ENCODE peak calls at places on chromosome 1, in ten cellular contexts. E is NCI-H1105 treated with DMSO at 0.1 percent for 48 hours; Q is H9; X is naive thymus-derived CD4-positive, alpha-beta T cell; C is psoas muscle; Y is fibroblast of lung; O is ACHN; S is NCI-H1436; R is uterus; W is germinal center. T is an unnamed sample.

GRCh38 chr1:234708700-234709395 is 98.9 kb upstream of the IRF2BP2 start:
- DNase-seq in W (no peak), Y (no peak), Q (no peak), E (no peak), R (no peak), O (no peak), X (no peak), C (no peak), S (no peak), T (no peak)

GRCh38 chr1:76881726-76882125 is 14.4 kb downstream of the ST6GALNAC5 start:
- DNase-seq in W (no peak), C (no peak), O (no peak), X (no peak), E (no peak), R (no peak), Y (no peak), S (no peak), Q (no peak), T (no peak)

GRCh38 chr1:72018562-72018961 is 263.8 kb downstream of the NEGR1 start:
- DNase-seq in Y (no peak), W (no peak), C (no peak), R (no peak), E (no peak), X (no peak), O (no peak), S (no peak), Q (no peak), T (no peak)

GRCh38 chr1:9736241-9736640 is 84.7 kb downstream of the PIK3CD start:
- DNase-seq in X (no peak), W (no peak), E (no peak), S (no peak), C (peak; percentile 21), Y (no peak), O (no peak), Q (no peak), R (no peak), T (no peak)

GRCh38 chr1:36609241-36610027 is 126.7 kb upstream of the CSF3R start:
- DNase-seq in Y (peak; percentile 16), O (peak; percentile 65), R (no peak), S (peak; percentile 67), C (no peak), Q (peak; percentile 84), W (peak; percentile 72), X (no peak), E (peak; percentile 63), T (peak; percentile 5)

GRCh38 chr1:230853736-230854135 is 14.6 kb downstream of the C1orf198 start:
- DNase-seq in X (no peak), R (no peak), Y (no peak), W (no peak), C (no peak), Q (no peak), E (no peak), O (no peak), S (no peak), T (no peak)

GRCh38 chr1:89898695-89899470 is 78.1 kb downstream of the LRRC8D start:
- DNase-seq in W (no peak), C (no peak), E (no peak), O (no peak), R (no peak), Q (no peak), S (no peak), X (no peak), Y (no peak), T (no peak)

GRCh38 chr1:201954263-201955008 is 867 bp upstream of the TIMM17A start:
- DNase-seq in R (no peak), Q (no peak), W (no peak), X (peak; percentile 25), S (no peak), Y (no peak), O (no peak), E (no peak), C (no peak), T (no peak)

GRCh38 chr1:222099746-222100145 is 357.9 kb upstream of the DUSP10 start:
- DNase-seq in Y (no peak), S (no peak), X (no peak), W (no peak), R (no peak), C (no peak), O (no peak), E (no peak), Q (no peak), T (no peak)

GRCh38 chr1:23422313-23422877 is 2.2 kb downstream of the TCEA3 start:
- DNase-seq in E (no peak), Q (no peak), X (peak; percentile 40), O (no peak), W (no peak), C (peak; percentile 80), Y (peak; percentile 81), R (peak; percentile 74), S (no peak), T (peak; percentile 73)

GRCh38 chr1:111415461-111415860 is 12.1 kb downstream of the OVGP1 start:
- DNase-seq in R (no peak), Y (no peak), C (no peak), S (no peak), E (no peak), X (no peak), Q (no peak), W (no peak), O (no peak), T (no peak)

GRCh38 chr1:41710980-41711379 is 207.7 kb downstream of the HIVEP3 start:
- DNase-seq in Q (no peak), S (no peak), E (no peak), Y (no peak), X (no peak), W (no peak), C (no peak), O (no peak), R (no peak), T (no peak)

GRCh38 chr1:224045556-224045955 is 68.4 kb upstream of the FBXO28 start:
- DNase-seq in O (no peak), Y (no peak), S (no peak), W (no peak), C (no peak), X (no peak), R (no peak), Q (no peak), E (no peak), T (no peak)

GRCh38 chr1:11646317-11646716 is 7.9 kb downstream of the FBXO2 start:
- DNase-seq in Y (no peak), Q (no peak), W (no peak), S (no peak), C (no peak), X (no peak), R (no peak), E (no peak), O (no peak), T (no peak)

GRCh38 chr1:73065585-73065984 is 783.2 kb upstream of the NEGR1 start:
- DNase-seq in S (peak; percentile 86), C (no peak), W (no peak), O (no peak), Y (no peak), Q (peak; percentile 54), E (peak; percentile 90), X (no peak), R (no peak), T (no peak)

GRCh38 chr1:198749279-198749678 is 110.4 kb downstream of the PTPRC start:
- DNase-seq in C (no peak), E (no peak), O (no peak), R (no peak), S (no peak), X (no peak), W (no peak), Q (no peak), Y (no peak), T (no peak)

GRCh38 chr1:109268431-109269211 is 14.3 kb downstream of the PSRC1 start:
- DNase-seq in X (no peak), Y (no peak), E (no peak), Q (no peak), W (no peak), R (no peak), S (no peak), O (no peak), C (peak; percentile 46), T (no peak)

GRCh38 chr1:114758251-114758832 is 558 bp upstream of the CSDE1 start:
- DNase-seq in O (no peak), E (no peak), S (no peak), C (no peak), R (no peak), Q (no peak), X (no peak), W (no peak), Y (peak; percentile 46), T (peak; percentile 8)

GRCh38 chr1:54842206-54842915 is 41.2 kb upstream of the TTC22 start:
- DNase-seq in X (no peak), E (no peak), Q (no peak), O (no peak), W (no peak), S (no peak), R (no peak), C (no peak), Y (no peak), T (no peak)

GRCh38 chr1:61149010-61149860 is 66.9 kb downstream of the NFIA start:
- DNase-seq in E (no peak), R (no peak), Y (no peak), S (no peak), Q (no peak), W (no peak), O (no peak), C (no peak), X (no peak), T (no peak)

GRCh38 chr1:38071530-38072266 is 25.1 kb upstream of the POU3F1 start:
- DNase-seq in Y (peak; percentile 27), C (no peak), O (peak; percentile 43), R (no peak), W (peak; percentile 71), X (no peak), E (no peak), Q (no peak), S (no peak), T (peak; percentile 22)

GRCh38 chr1:150065184-150065871 is 2.2 kb upstream of the VPS45 start:
- DNase-seq in O (peak; percentile 21), X (no peak), E (no peak), W (no peak), Y (peak; percentile 79), Q (no peak), R (no peak), C (no peak), S (no peak), T (peak; percentile 59)

GRCh38 chr1:4002741-4003140 is 102.7 kb upstream of the C1orf174 start:
- DNase-seq in O (no peak), Q (peak; percentile 22), C (no peak), X (no peak), R (no peak), E (no peak), W (no peak), S (no peak), Y (no peak), T (no peak)

GRCh38 chr1:31701137-31701736 is 2.6 kb downstream of the COL16A1 start:
- DNase-seq in W (no peak), Y (peak; percentile 96), S (peak; percentile 17), C (peak; percentile 95), O (peak; percentile 80), E (peak; percentile 48), Q (no peak), R (peak; percentile 99), X (no peak), T (peak; percentile 97)

GRCh38 chr1:89821322-89822108 is 683 bp downstream of the LRRC8D start:
- DNase-seq in O (peak; percentile 49), W (peak; percentile 88), Q (peak; percentile 66), X (peak; percentile 67), C (peak; percentile 70), R (no peak), E (peak; percentile 48), S (peak; percentile 56), Y (peak; percentile 48), T (peak; percentile 24)

GRCh38 chr1:69991644-69992043 is 213.7 kb downstream of the LRRC40 start:
- DNase-seq in C (no peak), W (no peak), Q (no peak), E (no peak), Y (peak; percentile 15), R (no peak), O (no peak), S (no peak), X (no peak), T (peak; percentile 19)

GRCh38 chr1:88433556-88433955 is 250.5 kb upstream of the PKN2 start:
- DNase-seq in R (no peak), C (no peak), Y (peak; percentile 21), S (no peak), X (no peak), Q (no peak), O (no peak), E (no peak), W (no peak), T (no peak)